ENCODE peak calls at places on chromosomes 12 and 14, in seven cellular contexts. K is dorsolateral prefrontal cortex, T is NCI-H460, I is GM13977, V is GM12878, W is cardiac muscle cell, Y is NCI-H2029. F is an unnamed sample.

GRCh38 chr12:9273276-9273675 is 65.1 kb upstream of the PZP start:
- DNase-seq in K (no peak), T (no peak), I (no peak), V (no peak), W (no peak), Y (no peak), F (no peak)

GRCh38 chr14:96585672-96586013 is 83.5 kb downstream of the PAPOLA start:
- DNase-seq in K (no peak), T (no peak), I (peak; percentile 6), V (no peak), W (no peak), Y (no peak), F (no peak)

GRCh38 chr12:109880049-109880931 is at the start of gene GLTP:
- DNase-seq in K (peak; percentile 85), T (peak; percentile 86), I (peak; percentile 97), V (no peak), W (peak; percentile 95), Y (peak; percentile 88), F (peak; percentile 91)

GRCh38 chr12:68793975-68794652 is 13.9 kb upstream of the MDM2 start:
- DNase-seq in K (no peak), T (no peak), I (no peak), V (no peak), W (no peak), Y (no peak), F (no peak)

GRCh38 chr14:21059842-21060589 is 2.4 kb downstream of the RNASE8 start:
- DNase-seq in K (no peak), T (no peak), I (no peak), V (no peak), W (no peak), Y (no peak), F (no peak)

GRCh38 chr14:90999299-90999698 is 61.1 kb downstream of the RPS6KA5 start:
- DNase-seq in K (no peak), T (no peak), I (no peak), V (no peak), W (peak; percentile 61), Y (no peak), F (no peak)

GRCh38 chr14:55846852-55847471 is 267.0 kb downstream of the KTN1 start:
- DNase-seq in K (no peak), T (no peak), I (no peak), V (no peak), W (no peak), Y (no peak), F (no peak)

GRCh38 chr12:53726946-53727309 is 324 bp downstream of the CALCOCO1 start:
- DNase-seq in K (no peak), T (no peak), I (no peak), V (no peak), W (no peak), Y (no peak), F (peak; percentile 48)

GRCh38 chr14:50984061-50984710 is 39.9 kb upstream of the PYGL start:
- DNase-seq in K (no peak), T (no peak), I (no peak), V (no peak), W (no peak), Y (no peak), F (no peak)

GRCh38 chr14:94392510-94392935 is 4.1 kb upstream of the SERPINA1 start:
- DNase-seq in K (no peak), T (no peak), I (no peak), V (peak; percentile 38), W (no peak), Y (no peak), F (peak; percentile 95)

GRCh38 chr12:129193263-129193871 is 340.1 kb downstream of the GLT1D1 start:
- DNase-seq in K (no peak), T (no peak), I (peak; percentile 33), V (no peak), W (no peak), Y (no peak), F (peak; percentile 57)

GRCh38 chr12:93302331-93303229 is 75.1 kb upstream of the NUDT4 start:
- DNase-seq in K (no peak), T (no peak), I (no peak), V (no peak), W (no peak), Y (no peak), F (no peak)

GRCh38 chr12:94795520-94795919 is 145.2 kb upstream of the TMCC3 start:
- DNase-seq in K (no peak), T (no peak), I (no peak), V (no peak), W (no peak), Y (no peak), F (peak; percentile 14)

GRCh38 chr12:48998497-48999353 is 450 bp downstream of the DDN start:
- DNase-seq in K (no peak), T (no peak), I (peak; percentile 69), V (no peak), W (no peak), Y (no peak), F (peak; percentile 75)

GRCh38 chr12:104748790-104749189 is 209.3 kb downstream of the SLC41A2 start:
- DNase-seq in K (no peak), T (no peak), I (no peak), V (no peak), W (no peak), Y (no peak), F (no peak)

GRCh38 chr14:99687284-99688209 is 3.4 kb downstream of the CYP46A1 start:
- DNase-seq in K (no peak), T (no peak), I (no peak), V (no peak), W (peak; percentile 18), Y (no peak), F (no peak)

GRCh38 chr12:123129651-123130050 is 21.2 kb downstream of the PITPNM2 start:
- DNase-seq in K (no peak), T (no peak), I (no peak), V (no peak), W (no peak), Y (no peak), F (no peak)

GRCh38 chr14:104780513-104781030 is 15.0 kb downstream of the AKT1 start:
- DNase-seq in K (no peak), T (no peak), I (no peak), V (no peak), W (no peak), Y (no peak), F (no peak)

GRCh38 chr14:88032373-88032772 is 27.4 kb downstream of the GPR65 start:
- DNase-seq in K (no peak), T (no peak), I (no peak), V (no peak), W (no peak), Y (no peak), F (no peak)

GRCh38 chr12:45730842-45731336 is 1.4 kb downstream of the ARID2 start:
- DNase-seq in K (no peak), T (no peak), I (peak; percentile 11), V (no peak), W (peak; percentile 47), Y (peak; percentile 34), F (peak; percentile 60)

GRCh38 chr14:73796881-73797539 is 54.6 kb upstream of the PTGR2 start:
- DNase-seq in K (no peak), T (no peak), I (no peak), V (no peak), W (no peak), Y (no peak), F (no peak)

F was measured in NB4.